ENCODE peak calls at places on chromosomes 3 and 15, in four cellular contexts. T is NCI-H460; M is ecto neural progenitor cell; L is activated CD4-positive, alpha-beta T cell treated with anti-CD3 and anti-CD28 coated beads for 36 hours. Q is an unnamed sample.
A peak's percentile ranks its signal among the peaks of the same experiment; 100 is the strongest.

GRCh38 chr15:31265090-31265870 is 61.4 kb upstream of the KLF13 start:
- DNase-seq in T (no peak), M (peak; percentile 44), L (no peak), Q (no peak)

GRCh38 chr3:128445357-128445756 is 21.3 kb downstream of the DNAJB8 start:
- DNase-seq in T (no peak), M (no peak), L (no peak), Q (no peak)

GRCh38 chr3:195245531-195245951 is 25.4 kb downstream of the XXYLT1 start:
- DNase-seq in T (no peak), M (no peak), L (no peak), Q (no peak)

GRCh38 chr15:80259942-80260510 is 8.0 kb upstream of the CTXND1 start:
- DNase-seq in T (no peak), M (no peak), L (no peak), Q (no peak)

GRCh38 chr3:99094611-99095010 is 193.1 kb upstream of the DCBLD2 start:
- DNase-seq in T (no peak), M (no peak), L (no peak), Q (no peak)

GRCh38 chr3:170499562-170500156 is 81.0 kb downstream of the CLDN11 start:
- DNase-seq in T (peak; percentile 23), M (peak; percentile 57), L (peak; percentile 30), Q (peak; percentile 29)

GRCh38 chr15:34109775-34110663 is 8.1 kb downstream of the PGBD4 start:
- DNase-seq in T (peak; percentile 27), M (no peak), L (no peak), Q (no peak)

GRCh38 chr3:109607897-109608296 is 270.6 kb upstream of the DPPA4 start:
- DNase-seq in T (no peak), M (no peak), L (no peak), Q (no peak)

GRCh38 chr3:149532463-149533180 is 58.1 kb downstream of the TM4SF4 start:
- DNase-seq in T (no peak), M (no peak), L (no peak), Q (no peak)

GRCh38 chr3:70736009-70736408 is 423.6 kb upstream of the MDFIC2 start:
- DNase-seq in T (no peak), M (no peak), L (no peak), Q (no peak)

GRCh38 chr15:71056111-71056510 is 59.2 kb upstream of the THSD4 start:
- DNase-seq in T (no peak), M (no peak), L (no peak), Q (no peak)

GRCh38 chr3:62659660-62660059 is 215.6 kb downstream of the CADPS start:
- DNase-seq in T (no peak), M (no peak), L (no peak), Q (no peak)

GRCh38 chr3:34207826-34208225 is 409.4 kb downstream of the PDCD6IP start:
- DNase-seq in T (no peak), M (no peak), L (no peak), Q (no peak)

GRCh38 chr3:43964640-43965039 is 273.9 kb downstream of the ABHD5 start:
- DNase-seq in T (no peak), M (no peak), L (no peak), Q (no peak)

GRCh38 chr3:48352546-48352945 is 19.1 kb upstream of the SPINK8 start:
- DNase-seq in T (no peak), M (no peak), L (no peak), Q (no peak)

GRCh38 chr3:192817053-192817452 is 89.7 kb upstream of the FGF12 start:
- DNase-seq in T (no peak), M (no peak), L (peak; percentile 24), Q (no peak)

GRCh38 chr15:72939855-72940631 is 112.2 kb upstream of the NEO1 start:
- DNase-seq in T (no peak), M (no peak), L (no peak), Q (no peak)

GRCh38 chr3:171876651-171877272 is 33.6 kb downstream of the TMEM212 start:
- DNase-seq in T (peak; percentile 47), M (no peak), L (no peak), Q (no peak)

GRCh38 chr3:4695846-4696245 is 202.7 kb downstream of the ITPR1 start:
- DNase-seq in T (peak; percentile 86), M (no peak), L (no peak), Q (no peak)

GRCh38 chr15:40090774-40091455 is 17.8 kb downstream of the BMF start:
- DNase-seq in T (no peak), M (no peak), L (no peak), Q (no peak)

GRCh38 chr3:195744437-195744836 is 23.7 kb downstream of the MUC20 start:
- DNase-seq in T (no peak), M (no peak), L (no peak), Q (no peak)

GRCh38 chr3:82627733-82628132 is 866.3 kb upstream of the GBE1 start:
- DNase-seq in T (no peak), M (no peak), L (no peak), Q (no peak)

GRCh38 chr3:149657796-149658443 is at the start of gene WWTR1:
- DNase-seq in T (peak; percentile 89), M (peak; percentile 91), L (peak; percentile 61), Q (peak; percentile 36)

GRCh38 chr15:34147371-34148140 is 45.7 kb downstream of the PGBD4 start:
- DNase-seq in T (no peak), M (no peak), L (no peak), Q (no peak)

GRCh38 chr3:135556184-135556583 is 409.3 kb upstream of the PPP2R3A start:
- DNase-seq in T (no peak), M (no peak), L (no peak), Q (no peak)

GRCh38 chr3:142723665-142723967 is 218 bp upstream of the TRPC1 start:
- DNase-seq in T (no peak), M (no peak), L (no peak), Q (no peak)

GRCh38 chr3:42159706-42160472 is 68.7 kb downstream of the TRAK1 start:
- DNase-seq in T (peak; percentile 31), M (peak; percentile 85), L (peak; percentile 53), Q (peak; percentile 89)

GRCh38 chr3:169562988-169563774 is 100.3 kb downstream of the MECOM start:
- DNase-seq in T (no peak), M (no peak), L (no peak), Q (peak; percentile 27)

GRCh38 chr3:149371001-149371722 is 6.3 kb downstream of the TM4SF1 start:
- DNase-seq in T (no peak), M (no peak), L (no peak), Q (peak; percentile 83)

GRCh38 chr3:89368846-89369245 is 261.4 kb downstream of the EPHA3 start:
- DNase-seq in T (no peak), M (no peak), L (no peak), Q (no peak)

GRCh38 chr3:175335229-175335628 is 476.1 kb downstream of the NAALADL2 start:
- DNase-seq in T (no peak), M (no peak), L (no peak), Q (no peak)

Q was measured in NCI-H526 treated with DMSO at 0.1 percent for 48 hours.